ENCODE peak calls at places on chromosome 16, in four cellular contexts. D, Z, U and N are unnamed samples.

GRCh38 chr16:22188595-22189442 is 17.3 kb upstream of the EEF2K start:
- DNase-seq in U (peak; percentile 74), Z (peak; percentile 63), D (peak; percentile 95), N (peak; percentile 91)

GRCh38 chr16:70480127-70481105 is 26.0 kb downstream of the FCSK start:
- DNase-seq in D (no peak), U (no peak), Z (no peak), N (no peak)

GRCh38 chr16:19228057-19228456 is 57.5 kb upstream of the CLEC19A start:
- DNase-seq in Z (no peak), D (no peak), U (no peak), N (no peak)

GRCh38 chr16:88310796-88311605 is 71.8 kb upstream of the ZNF469 start:
- DNase-seq in U (no peak), D (peak; percentile 51), Z (no peak), N (no peak)

GRCh38 chr16:27639588-27640276 is 89.8 kb downstream of the KATNIP start:
- DNase-seq in U (no peak), Z (no peak), D (peak; percentile 71), N (peak; percentile 50)

GRCh38 chr16:85522842-85523601 is 90.1 kb upstream of the GSE1 start:
- DNase-seq in U (no peak), Z (no peak), D (peak; percentile 28), N (peak; percentile 81)

GRCh38 chr16:75494696-75495601 is at the start of gene CHST6:
- DNase-seq in U (no peak), Z (peak; percentile 69), D (peak; percentile 43), N (no peak)

GRCh38 chr16:35255816-35256215 is 1796.4 kb downstream of the TP53TG3F start:
- DNase-seq in D (no peak), Z (no peak), U (no peak), N (no peak)

GRCh38 chr16:88527186-88527936 is 42.8 kb upstream of the ZC3H18 start:
- DNase-seq in Z (peak; percentile 90), U (peak; percentile 59), D (peak; percentile 61), N (peak; percentile 30)

GRCh38 chr16:57318240-57318970 is 33.9 kb upstream of the PLLP start:
- DNase-seq in D (no peak), U (no peak), Z (no peak), N (peak; percentile 53)

GRCh38 chr16:79843145-79843544 is 242.6 kb upstream of the MAF start:
- DNase-seq in U (no peak), D (no peak), Z (no peak), N (no peak)

GRCh38 chr16:720507-720989 is 398 bp upstream of the ANTKMT start:
- DNase-seq in D (peak; percentile 63), U (no peak), Z (peak; percentile 72), N (peak; percentile 59)
- TF ChIP-seq CTCF in D (no peak), U (no peak), Z (no peak), N (peak; percentile 37)

DNA sequence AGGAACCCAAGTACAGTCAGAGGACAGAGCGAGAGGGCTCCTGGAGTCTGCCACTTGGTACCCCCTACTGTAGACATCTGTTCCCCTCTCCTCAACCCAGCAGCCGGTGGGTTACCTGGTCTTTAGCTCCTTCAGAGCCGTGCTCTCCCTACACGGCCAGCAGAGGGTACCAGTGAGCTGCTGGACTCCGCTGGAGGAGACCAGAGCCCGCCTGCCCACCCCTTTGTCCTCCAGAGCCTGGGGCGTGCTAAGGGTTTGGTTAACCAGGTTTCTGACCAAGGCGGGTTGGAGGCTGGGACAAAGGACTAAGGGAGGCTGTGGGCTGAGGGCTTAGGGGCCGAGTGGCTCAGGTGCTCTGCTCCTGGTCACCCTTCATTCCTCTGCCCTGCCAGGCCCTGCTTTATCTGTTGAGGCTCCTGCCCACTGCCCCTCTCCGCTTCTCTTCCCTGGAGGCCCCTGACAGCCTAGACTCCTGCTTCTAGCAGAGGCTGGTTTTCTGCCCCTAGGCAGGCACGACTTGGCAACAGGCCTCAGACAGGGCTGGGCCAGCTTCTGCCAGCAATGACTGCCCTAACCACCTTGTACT is 2.7 kb upstream of the HSD11B2 start:
- DNase-seq in D (peak; percentile 57), U (peak; percentile 68), Z (peak; percentile 80), N (peak; percentile 48)
- TF ChIP-seq CTCF in D (peak; percentile 93), U (peak; percentile 67), Z (peak; percentile 79), N (peak; percentile 89)

GRCh38 chr16:54952195-54952594 is 21.5 kb downstream of the IRX5 start:
- DNase-seq in Z (no peak), U (no peak), D (no peak), N (no peak)

GRCh38 chr16:54955757-54956156 is 25.1 kb downstream of the IRX5 start:
- DNase-seq in D (no peak), U (no peak), Z (no peak), N (no peak)

GRCh38 chr16:54954220-54954619 is 23.6 kb downstream of the IRX5 start:
- DNase-seq in U (no peak), Z (no peak), D (no peak), N (no peak)

GRCh38 chr16:54962045-54962444 is 31.4 kb downstream of the IRX5 start:
- DNase-seq in D (no peak), U (no peak), Z (no peak), N (no peak)

DNA sequence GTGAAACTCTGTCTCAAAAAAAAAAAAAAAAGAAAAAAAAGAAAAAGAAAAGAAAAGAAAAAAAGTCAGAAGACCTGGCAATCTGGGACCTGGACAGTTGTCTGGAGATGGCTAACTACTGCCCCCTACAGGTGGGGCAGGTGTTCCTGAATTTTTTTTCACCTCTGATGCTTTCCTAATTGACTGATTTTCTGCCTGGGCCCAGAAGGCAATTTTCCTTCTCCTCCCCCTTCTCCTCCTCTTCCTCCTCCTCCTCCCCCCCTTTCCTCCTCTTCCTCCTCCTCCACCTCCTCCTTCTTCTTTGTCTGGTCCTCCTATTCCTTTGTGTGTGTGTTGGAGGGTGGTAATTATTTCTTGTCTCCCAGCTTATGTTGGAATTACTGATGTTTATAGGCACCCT is 26.7 kb downstream of the IRX5 start:
- DNase-seq in D (peak; percentile 55), U (no peak), Z (no peak), N (no peak)
- TF ChIP-seq CTCF in D (peak; percentile 59), U (peak; percentile 6), Z (no peak), N (peak; percentile 49)

DNA sequence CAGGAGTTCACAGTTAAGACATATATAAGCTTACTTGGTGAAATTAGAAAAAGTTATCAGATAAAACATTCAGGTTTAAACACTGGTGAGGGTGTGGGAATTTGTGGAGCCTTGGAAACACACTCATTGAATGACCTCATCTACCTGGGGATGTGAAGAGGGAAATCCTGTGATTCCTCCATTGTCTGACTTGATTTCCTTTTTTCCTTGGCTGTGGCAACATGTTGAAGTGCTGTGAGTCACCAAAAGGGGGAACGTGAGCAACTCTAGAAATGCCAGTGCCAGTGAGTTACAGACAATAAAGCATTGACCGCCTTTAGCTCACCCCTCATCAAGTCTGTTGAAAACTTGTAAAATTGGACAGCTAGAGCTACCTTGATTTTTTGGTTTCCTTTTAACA is 1.8 kb downstream of the HMOX2 start:
- DNase-seq in Z (no peak), U (no peak), D (peak; percentile 84), N (peak; percentile 53)
- TF ChIP-seq CTCF in Z (no peak), U (no peak), D (peak; percentile 18), N (peak; percentile 43)

DNA sequence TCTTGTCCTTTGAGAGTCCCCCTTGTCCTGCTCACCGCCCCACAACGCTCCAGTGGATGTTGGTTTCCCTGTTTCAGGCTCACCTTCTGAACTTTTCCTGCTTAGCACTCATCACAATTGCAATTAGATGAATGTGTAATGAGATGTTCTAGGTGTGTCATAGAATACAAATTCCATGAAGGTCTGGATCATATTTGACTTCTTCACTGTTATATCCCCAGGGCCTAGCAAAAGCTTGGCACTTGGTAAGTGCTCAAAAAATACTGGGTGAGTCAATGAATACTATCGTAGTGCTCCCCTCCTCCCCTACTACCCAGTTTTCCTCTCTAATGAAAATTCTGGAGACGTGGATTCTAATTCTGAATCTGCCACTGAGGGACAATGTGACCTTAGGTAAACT is 33.1 kb downstream of the DNAH3 start:
- DNase-seq in D (no peak), Z (no peak), U (no peak), N (no peak)
- TF ChIP-seq CTCF in D (no peak), Z (no peak), U (no peak), N (no peak)

GRCh38 chr16:65756163-65756562 is 610.3 kb upstream of the CDH5 start:
- DNase-seq in Z (no peak), U (no peak), D (no peak), N (no peak)

GRCh38 chr16:65754799-65755691 is 611.4 kb upstream of the CDH5 start:
- DNase-seq in D (no peak), U (no peak), Z (no peak), N (peak; percentile 87)

GRCh38 chr16:65746941-65747340 is 619.5 kb upstream of the CDH5 start:
- DNase-seq in Z (no peak), D (no peak), U (no peak), N (no peak)

GRCh38 chr16:65749566-65749965 is 616.9 kb upstream of the CDH5 start:
- DNase-seq in D (no peak), U (no peak), Z (no peak), N (no peak)

GRCh38 chr16:65751622-65752598 is 614.6 kb upstream of the CDH5 start:
- DNase-seq in Z (no peak), D (no peak), U (no peak), N (no peak)
- TF ChIP-seq CTCF in Z (no peak), D (no peak), U (no peak), N (no peak)

GRCh38 chr16:3123986-3124886 is 10.6 kb upstream of the ZNF213 start:
- DNase-seq in U (peak; percentile 97), Z (peak; percentile 97), D (peak; percentile 94), N (peak; percentile 85)
- TF ChIP-seq CTCF in U (peak; percentile 2), Z (no peak), D (peak; percentile 34), N (peak; percentile 42)